ENCODE peak calls at places on chromosome 16, in seven cellular contexts. One of them, this sample, is unnamed.

GRCh38 chr16:32116080-32116479 is 137.0 kb upstream of the TP53TG3D start:
- DNase-seq in HCT116: no peak
- DNase-seq in H1: no peak
- DNase-seq in HepG2: no peak
- DNase-seq in SK-N-SH: no peak
- DNase-seq in Panc1: no peak
- DNase-seq in K562: peak
- DNase-seq in this sample: no peak

GRCh38 chr16:17470871-17471744 is at the start of gene XYLT1:
- DNase-seq in SK-N-SH: peak
- DNase-seq in Panc1: no peak
- DNase-seq in HepG2: no peak
- DNase-seq in H1: no peak
- DNase-seq in K562: no peak
- DNase-seq in HCT116: no peak
- DNase-seq in this sample: no peak

GRCh38 chr16:73058221-73058615 is 10.3 kb upstream of the ZFHX3 start:
- DNase-seq in Panc1: no peak
- DNase-seq in HCT116: no peak
- DNase-seq in SK-N-SH: peak
- DNase-seq in H1: no peak
- DNase-seq in K562: peak
- DNase-seq in HepG2: no peak
- DNase-seq in this sample: no peak

GRCh38 chr16:4661661-4662060 is 31.7 kb upstream of the NUDT16L1 start:
- DNase-seq in SK-N-SH: no peak
- DNase-seq in H1: no peak
- DNase-seq in K562: no peak
- DNase-seq in HCT116: no peak
- DNase-seq in HepG2: no peak
- DNase-seq in Panc1: no peak
- DNase-seq in this sample: no peak

GRCh38 chr16:68289202-68289601 is 21.5 kb downstream of the SLC7A6OS start:
- DNase-seq in SK-N-SH: no peak
- DNase-seq in Panc1: no peak
- DNase-seq in H1: no peak
- DNase-seq in HCT116: no peak
- DNase-seq in K562: no peak
- DNase-seq in HepG2: no peak
- DNase-seq in this sample: no peak

GRCh38 chr16:80623376-80623775 is 82.6 kb downstream of the DYNLRB2 start:
- DNase-seq in HCT116: no peak
- DNase-seq in SK-N-SH: no peak
- DNase-seq in K562: no peak
- DNase-seq in H1: no peak
- DNase-seq in Panc1: no peak
- DNase-seq in HepG2: no peak
- DNase-seq in this sample: no peak

GRCh38 chr16:29663020-29663828 is at the start of gene SPN:
- DNase-seq in H1: no peak
- DNase-seq in HepG2: no peak
- DNase-seq in HCT116: no peak
- DNase-seq in SK-N-SH: no peak
- DNase-seq in K562: peak
- DNase-seq in Panc1: no peak
- DNase-seq in this sample: no peak

GRCh38 chr16:52095466-52095865 is 451.5 kb downstream of the TOX3 start:
- DNase-seq in K562: no peak
- DNase-seq in HepG2: no peak
- DNase-seq in Panc1: no peak
- DNase-seq in HCT116: no peak
- DNase-seq in SK-N-SH: no peak
- DNase-seq in H1: no peak
- DNase-seq in this sample: no peak

GRCh38 chr16:81612351-81613170 is 166.5 kb upstream of the PLCG2 start:
- DNase-seq in HCT116: no peak
- DNase-seq in K562: no peak
- DNase-seq in H1: no peak
- DNase-seq in Panc1: no peak
- DNase-seq in SK-N-SH: no peak
- DNase-seq in HepG2: no peak
- DNase-seq in this sample: no peak

GRCh38 chr16:56513972-56514371 is 5.9 kb downstream of the BBS2 start:
- DNase-seq in H1: no peak
- DNase-seq in HCT116: peak
- DNase-seq in K562: peak
- DNase-seq in HepG2: peak
- DNase-seq in Panc1: peak
- DNase-seq in SK-N-SH: peak
- DNase-seq in this sample: peak

GRCh38 chr16:52861614-52862022 is 191.1 kb downstream of the CHD9NB start:
- DNase-seq in Panc1: no peak
- DNase-seq in HepG2: peak
- DNase-seq in SK-N-SH: peak
- DNase-seq in HCT116: peak
- DNase-seq in H1: peak
- DNase-seq in K562: no peak
- DNase-seq in this sample: no peak

GRCh38 chr16:11621920-11622651 is 35.4 kb upstream of the LITAF start:
- DNase-seq in K562: no peak
- DNase-seq in H1: no peak
- DNase-seq in Panc1: no peak
- DNase-seq in SK-N-SH: peak
- DNase-seq in HCT116: no peak
- DNase-seq in HepG2: no peak
- DNase-seq in this sample: no peak

GRCh38 chr16:86578056-86578455 is 293 bp upstream of the FOXL1 start:
- DNase-seq in H1: no peak
- DNase-seq in Panc1: no peak
- DNase-seq in HepG2: no peak
- DNase-seq in K562: no peak
- DNase-seq in HCT116: no peak
- DNase-seq in SK-N-SH: no peak
- DNase-seq in this sample: no peak

GRCh38 chr16:30780549-30780948 is 6.5 kb downstream of the ZNF629 start:
- DNase-seq in Panc1: no peak
- DNase-seq in HepG2: no peak
- DNase-seq in HCT116: no peak
- DNase-seq in H1: no peak
- DNase-seq in K562: no peak
- DNase-seq in SK-N-SH: no peak
- DNase-seq in this sample: no peak

GRCh38 chr16:51577621-51578303 is 426.7 kb upstream of the SALL1 start:
- DNase-seq in SK-N-SH: no peak
- DNase-seq in H1: peak
- DNase-seq in K562: no peak
- DNase-seq in Panc1: no peak
- DNase-seq in HepG2: no peak
- DNase-seq in HCT116: no peak
- DNase-seq in this sample: peak

GRCh38 chr16:52016387-52016786 is 530.6 kb downstream of the TOX3 start:
- DNase-seq in HCT116: no peak
- DNase-seq in H1: no peak
- DNase-seq in K562: no peak
- DNase-seq in HepG2: no peak
- DNase-seq in SK-N-SH: no peak
- DNase-seq in Panc1: no peak
- DNase-seq in this sample: no peak

GRCh38 chr16:63174801-63175200 is 1138.6 kb upstream of the CDH8 start:
- DNase-seq in SK-N-SH: no peak
- DNase-seq in HCT116: no peak
- DNase-seq in HepG2: no peak
- DNase-seq in K562: no peak
- DNase-seq in H1: no peak
- DNase-seq in Panc1: no peak
- DNase-seq in this sample: no peak

GRCh38 chr16:17511340-17511739 is 40.6 kb upstream of the XYLT1 start:
- DNase-seq in Panc1: no peak
- DNase-seq in H1: no peak
- DNase-seq in SK-N-SH: peak
- DNase-seq in K562: no peak
- DNase-seq in HepG2: no peak
- DNase-seq in HCT116: no peak
- DNase-seq in this sample: no peak

DNA sequence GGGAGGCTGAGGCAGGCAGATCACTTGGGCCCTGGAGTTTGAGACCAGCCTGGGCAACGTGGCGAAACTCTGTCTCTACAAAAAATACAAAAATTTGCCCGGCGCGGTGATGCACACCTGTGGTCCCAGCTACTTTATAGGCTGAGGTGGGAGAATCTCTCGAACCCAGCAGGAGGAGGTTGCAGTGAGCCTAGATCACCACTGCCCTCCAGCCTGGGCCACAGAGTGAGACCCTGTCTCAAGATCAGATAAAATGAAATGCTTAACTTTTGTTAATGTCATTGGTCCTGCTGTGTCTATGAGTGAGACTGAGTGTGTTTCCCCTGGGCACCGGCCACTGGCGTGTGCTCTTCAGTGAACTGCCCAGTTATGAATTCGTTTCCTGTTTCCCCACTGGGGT is 10.5 kb downstream of the FAM234A start:
- DNase-seq in Panc1: no peak
- DNase-seq in K562: no peak
- DNase-seq in HCT116: no peak
- DNase-seq in HepG2: no peak
- DNase-seq in SK-N-SH: no peak
- DNase-seq in H1: no peak
- DNase-seq in this sample: no peak
- TF ChIP-seq SIN3A in Panc1: no peak
- TF ChIP-seq SIN3A in K562: no peak
- TF ChIP-seq SIN3A in HCT116: no peak
- TF ChIP-seq SIN3A in HepG2: no peak
- TF ChIP-seq SIN3A in SK-N-SH: no peak
- TF ChIP-seq SIN3A in H1: no peak
- TF ChIP-seq SIN3A in this sample: no peak

GRCh38 chr16:19384656-19385055 is 33.0 kb upstream of the TMC5 start:
- DNase-seq in HCT116: peak
- DNase-seq in Panc1: no peak
- DNase-seq in SK-N-SH: no peak
- DNase-seq in K562: no peak
- DNase-seq in H1: no peak
- DNase-seq in HepG2: no peak
- DNase-seq in this sample: no peak
- TF ChIP-seq SIN3A in HCT116: no peak
- TF ChIP-seq SIN3A in Panc1: no peak
- TF ChIP-seq SIN3A in SK-N-SH: no peak
- TF ChIP-seq SIN3A in K562: no peak
- TF ChIP-seq SIN3A in H1: no peak
- TF ChIP-seq SIN3A in HepG2: no peak
- TF ChIP-seq SIN3A in this sample: no peak

DNA sequence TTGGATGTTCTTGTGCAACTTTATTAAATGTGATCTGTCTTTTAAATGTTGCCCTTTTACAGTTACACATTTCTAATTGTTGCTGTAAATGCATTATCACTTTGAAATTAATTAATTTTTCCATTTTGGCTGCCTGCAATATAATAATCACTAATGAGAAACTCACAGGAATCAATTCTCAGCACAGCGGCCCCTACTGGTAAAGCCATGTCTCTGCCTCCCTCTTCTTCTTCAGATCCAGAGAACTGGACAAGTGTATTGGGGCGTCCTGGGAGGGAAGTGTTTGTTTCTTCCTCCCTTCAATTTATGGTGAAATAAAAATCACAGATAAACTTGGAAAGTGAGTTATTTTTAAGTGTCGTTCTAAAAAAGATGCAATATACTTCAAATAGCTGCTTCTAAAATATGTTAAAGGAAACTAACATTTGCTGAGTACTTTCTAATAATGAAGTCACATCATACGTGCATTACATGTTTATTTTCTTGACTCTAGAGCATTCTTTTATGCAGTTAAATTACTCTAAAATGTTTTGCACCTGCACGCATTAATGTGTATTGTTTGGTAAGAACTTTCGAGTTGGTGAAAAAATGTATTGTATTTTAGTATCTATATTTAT is 338.0 kb downstream of the WWOX start:
- DNase-seq in HepG2: peak
- DNase-seq in K562: peak
- DNase-seq in H1: no peak
- DNase-seq in SK-N-SH: peak
- DNase-seq in HCT116: no peak
- DNase-seq in Panc1: peak
- DNase-seq in this sample: no peak
- TF ChIP-seq SIN3A in HepG2: no peak
- TF ChIP-seq SIN3A in K562: no peak
- TF ChIP-seq SIN3A in H1: no peak
- TF ChIP-seq SIN3A in SK-N-SH: no peak
- TF ChIP-seq SIN3A in HCT116: no peak
- TF ChIP-seq SIN3A in Panc1: no peak
- TF ChIP-seq SIN3A in this sample: no peak

GRCh38 chr16:90016339-90016950 is 2.8 kb downstream of the DBNDD1 start:
- DNase-seq in HCT116: no peak
- DNase-seq in Panc1: no peak
- DNase-seq in H1: no peak
- DNase-seq in K562: no peak
- DNase-seq in HepG2: no peak
- DNase-seq in SK-N-SH: no peak
- DNase-seq in this sample: no peak

GRCh38 chr16:90018297-90019200 is 707 bp downstream of the DBNDD1 start:
- DNase-seq in SK-N-SH: peak
- DNase-seq in K562: peak
- DNase-seq in HCT116: no peak
- DNase-seq in H1: no peak
- DNase-seq in Panc1: no peak
- DNase-seq in HepG2: no peak
- DNase-seq in this sample: no peak

GRCh38 chr16:90012978-90013745 is 6.1 kb downstream of the DBNDD1 start:
- DNase-seq in HCT116: no peak
- DNase-seq in HepG2: no peak
- DNase-seq in K562: no peak
- DNase-seq in H1: no peak
- DNase-seq in Panc1: no peak
- DNase-seq in SK-N-SH: no peak
- DNase-seq in this sample: no peak

GRCh38 chr16:90019201-90019542 is at the start of gene DBNDD1:
- DNase-seq in SK-N-SH: no peak
- DNase-seq in K562: no peak
- DNase-seq in H1: no peak
- DNase-seq in HCT116: no peak
- DNase-seq in HepG2: no peak
- DNase-seq in Panc1: no peak
- DNase-seq in this sample: no peak

DNA sequence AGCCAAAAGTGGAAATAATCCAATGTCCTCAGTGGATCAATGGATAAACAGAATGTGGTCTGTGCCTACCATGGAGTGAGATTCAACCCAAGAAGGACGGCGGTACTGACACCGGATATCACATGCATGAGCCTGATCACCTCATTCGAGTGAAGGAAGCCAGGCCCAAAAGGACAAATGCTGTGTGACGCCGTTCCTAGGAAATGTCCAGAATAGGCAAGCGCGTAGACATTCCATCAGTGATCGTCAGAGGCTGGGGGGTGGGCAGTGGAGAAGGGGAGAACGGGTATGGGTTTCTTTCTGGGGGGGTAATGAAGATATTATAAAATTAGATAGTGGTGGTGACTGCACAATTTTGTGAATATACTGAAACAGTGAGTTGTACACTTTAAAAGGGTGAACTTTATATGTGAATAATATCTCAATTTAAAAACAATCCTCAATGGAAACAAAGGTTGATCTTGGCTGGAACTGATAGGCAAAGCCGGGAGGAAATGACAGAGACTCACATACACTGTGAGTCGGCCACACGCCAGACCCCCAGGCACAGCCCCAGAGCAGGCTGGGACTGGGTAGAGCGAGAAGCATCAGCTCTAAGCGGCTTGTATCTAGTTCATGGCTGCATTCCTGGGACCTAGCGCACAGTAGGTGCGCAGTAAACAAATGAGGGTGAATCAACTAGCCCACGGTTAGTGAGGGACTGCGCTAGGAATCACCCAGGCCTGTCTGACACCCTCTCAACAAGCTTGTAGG is 3.5 kb downstream of the DBNDD1 start:
- DNase-seq in SK-N-SH: no peak
- DNase-seq in K562: no peak
- DNase-seq in HepG2: no peak
- DNase-seq in H1: no peak
- DNase-seq in Panc1: no peak
- DNase-seq in HCT116: no peak
- DNase-seq in this sample: no peak
- TF ChIP-seq SIN3A in SK-N-SH: no peak
- TF ChIP-seq SIN3A in K562: no peak
- TF ChIP-seq SIN3A in HepG2: no peak
- TF ChIP-seq SIN3A in H1: no peak
- TF ChIP-seq SIN3A in Panc1: no peak
- TF ChIP-seq SIN3A in HCT116: no peak
- TF ChIP-seq SIN3A in this sample: no peak